ENCODE peak calls at places on chromosomes 2 and 18, in eight cellular contexts. Q is AG04449; Z is SK-N-SH; W is sigmoid colon; Y is fibroblast of the aortic adventitia; I is adipocyte; T is skeletal muscle cell; U is CD8-positive, alpha-beta memory T cell. N is an unnamed sample.

GRCh38 chr2:84969511-84970265 is 1.3 kb upstream of the KCMF1 start:
- DNase-seq in Q (no peak), Z (peak), W (peak), Y (peak), I (peak), T (no peak), U (peak), N (peak)

GRCh38 chr2:168427451-168427850 is 28.6 kb upstream of the CERS6 start:
- DNase-seq in Q (peak), Z (no peak), W (no peak), Y (peak), I (peak), T (peak), U (no peak), N (no peak)

GRCh38 chr2:240919786-240920782 is 13.9 kb downstream of the CROCC2 start:
- DNase-seq in Q (no peak), Z (peak), W (peak), Y (no peak), I (no peak), T (no peak), U (peak), N (peak)

GRCh38 chr2:216082805-216083204 is 1.1 kb downstream of the TMEM169 start:
- DNase-seq in Q (no peak), Z (peak), W (no peak), Y (no peak), I (no peak), T (no peak), U (no peak), N (peak)

GRCh38 chr2:233743464-233744259 is 14.8 kb downstream of the UGT1A3 start:
- DNase-seq in Q (no peak), Z (no peak), W (no peak), Y (no peak), I (no peak), T (no peak), U (no peak), N (no peak)

GRCh38 chr18:28690836-28691835 is 514.2 kb upstream of the CDH2 start:
- DNase-seq in Q (no peak), Z (no peak), W (no peak), Y (no peak), I (no peak), T (no peak), U (no peak), N (no peak)

GRCh38 chr2:50769416-50769815 is 262.5 kb downstream of the NRXN1 start:
- DNase-seq in Q (no peak), Z (no peak), W (no peak), Y (no peak), I (no peak), T (no peak), U (no peak), N (peak)

GRCh38 chr18:64244571-64244970 is 95.7 kb upstream of the LINC00305 start:
- DNase-seq in Q (no peak), Z (peak), W (no peak), Y (no peak), I (no peak), T (no peak), U (no peak), N (peak)

GRCh38 chr18:55268146-55268545 is 308.9 kb upstream of the CCDC68 start:
- DNase-seq in Q (no peak), Z (no peak), W (no peak), Y (no peak), I (no peak), T (no peak), U (no peak), N (no peak)

GRCh38 chr2:202771336-202771735 is 100.2 kb downstream of the ICA1L start:
- DNase-seq in Q (no peak), Z (no peak), W (no peak), Y (peak), I (peak), T (no peak), U (no peak), N (no peak)

GRCh38 chr2:166238176-166238575 is 110.4 kb upstream of the SCN1A start:
- DNase-seq in Q (no peak), Z (no peak), W (no peak), Y (peak), I (peak), T (no peak), U (no peak), N (no peak)

GRCh38 chr18:7476386-7476785 is 90.7 kb upstream of the PTPRM start:
- DNase-seq in Q (no peak), Z (no peak), W (no peak), Y (no peak), I (no peak), T (no peak), U (no peak), N (no peak)

GRCh38 chr18:23593720-23594119 is 7.4 kb upstream of the NPC1 start:
- DNase-seq in Q (peak), Z (no peak), W (no peak), Y (peak), I (peak), T (peak), U (no peak), N (no peak)

GRCh38 chr2:4507706-4508105 is 804.3 kb downstream of the DCDC2C start:
- DNase-seq in Q (no peak), Z (no peak), W (no peak), Y (no peak), I (no peak), T (no peak), U (no peak), N (no peak)

GRCh38 chr2:929011-929735 is 21.5 kb upstream of the SNTG2 start:
- DNase-seq in Q (no peak), Z (no peak), W (no peak), Y (no peak), I (no peak), T (no peak), U (no peak), N (no peak)

GRCh38 chr2:223835701-223836532 is 1.5 kb downstream of the AP1S3 start:
- DNase-seq in Q (no peak), Z (no peak), W (no peak), Y (no peak), I (no peak), T (no peak), U (no peak), N (no peak)

GRCh38 chr18:57649536-57650495 is 28.2 kb upstream of the NARS1 start:
- DNase-seq in Q (no peak), Z (no peak), W (no peak), Y (peak), I (peak), T (peak), U (no peak), N (no peak)

GRCh38 chr2:112154246-112155110 is 16.3 kb downstream of the FBLN7 start:
- DNase-seq in Q (no peak), Z (no peak), W (no peak), Y (no peak), I (no peak), T (no peak), U (no peak), N (no peak)

GRCh38 chr2:81734981-81735380 is 1430.4 kb upstream of the LRRTM1 start:
- DNase-seq in Q (no peak), Z (no peak), W (no peak), Y (no peak), I (no peak), T (no peak), U (no peak), N (no peak)

GRCh38 chr2:26892133-26892532 is 44.2 kb downstream of the DPYSL5 start:
- DNase-seq in Q (no peak), Z (no peak), W (no peak), Y (no peak), I (no peak), T (no peak), U (no peak), N (no peak)

GRCh38 chr18:79510731-79511141 is 115.0 kb downstream of the NFATC1 start:
- DNase-seq in Q (no peak), Z (no peak), W (peak), Y (no peak), I (no peak), T (no peak), U (no peak), N (no peak)

GRCh38 chr2:191345788-191346187 is 100.6 kb downstream of the MYO1B start:
- DNase-seq in Q (no peak), Z (no peak), W (no peak), Y (peak), I (peak), T (no peak), U (no peak), N (no peak)

GRCh38 chr2:121075006-121075545 is 209.9 kb downstream of the TFCP2L1 start:
- DNase-seq in Q (peak), Z (peak), W (peak), Y (peak), I (peak), T (peak), U (no peak), N (peak)

GRCh38 chr2:128490321-128490720 is 171.7 kb upstream of the HS6ST1 start:
- DNase-seq in Q (no peak), Z (no peak), W (no peak), Y (no peak), I (no peak), T (no peak), U (no peak), N (no peak)

GRCh38 chr2:130372055-130372832 is 16.4 kb downstream of the PTPN18 start:
- DNase-seq in Q (no peak), Z (peak), W (peak), Y (peak), I (peak), T (no peak), U (peak), N (peak)

GRCh38 chr2:152330235-152330866 is 4.6 kb upstream of the FMNL2 start:
- DNase-seq in Q (no peak), Z (no peak), W (no peak), Y (no peak), I (no peak), T (no peak), U (no peak), N (no peak)

GRCh38 chr2:10224734-10225133 is 78.0 kb upstream of the HPCAL1 start:
- DNase-seq in Q (no peak), Z (no peak), W (no peak), Y (no peak), I (no peak), T (no peak), U (no peak), N (no peak)

GRCh38 chr2:101038455-101039255 is 36.6 kb downstream of the RPL31 start:
- DNase-seq in Q (no peak), Z (no peak), W (no peak), Y (peak), I (peak), T (no peak), U (no peak), N (peak)

GRCh38 chr18:22166070-22166972 is 3.1 kb upstream of the GATA6 start:
- DNase-seq in Q (no peak), Z (peak), W (no peak), Y (peak), I (no peak), T (no peak), U (no peak), N (no peak)

GRCh38 chr18:22167471-22168151 is 1.8 kb upstream of the GATA6 start:
- DNase-seq in Q (no peak), Z (peak), W (no peak), Y (peak), I (peak), T (no peak), U (no peak), N (no peak)

GRCh38 chr18:22165603-22166069 is 3.8 kb upstream of the GATA6 start:
- DNase-seq in Q (no peak), Z (no peak), W (no peak), Y (no peak), I (no peak), T (no peak), U (no peak), N (no peak)

GRCh38 chr18:22168360-22168921 is 948 bp upstream of the GATA6 start:
- DNase-seq in Q (no peak), Z (peak), W (no peak), Y (peak), I (peak), T (no peak), U (peak), N (no peak)

DNA sequence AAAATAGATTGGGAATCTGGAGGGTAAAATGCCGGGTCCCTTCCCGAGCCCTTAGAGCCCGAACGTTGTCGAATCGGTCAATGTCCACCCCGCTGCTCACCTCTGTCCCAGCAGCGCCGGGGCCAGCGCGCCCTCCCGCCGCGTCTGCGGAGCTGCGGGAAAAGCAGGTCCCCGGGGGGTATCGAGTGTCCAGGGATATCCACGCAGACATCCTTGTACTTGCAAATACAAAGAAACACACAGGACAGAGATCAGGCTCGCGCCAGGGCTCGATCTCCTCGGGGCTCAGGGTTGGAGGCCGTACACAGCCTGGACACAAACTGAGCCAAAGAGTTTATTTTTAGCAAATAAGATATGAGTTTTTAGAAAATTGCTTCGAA is 2.3 kb upstream of the GATA6 start:
- DNase-seq in Q (no peak), Z (no peak), W (no peak), Y (no peak), I (no peak), T (no peak), U (no peak), N (no peak)
- H3K4me3 ChIP-seq in Q (no peak), Z (no peak), W (no peak), Y (peak), I (peak), T (no peak), U (no peak), N (no peak)

GRCh38 chr2:88053301-88053700 is 2.3 kb downstream of the KRCC1 start:
- DNase-seq in Q (peak), Z (no peak), W (no peak), Y (peak), I (peak), T (peak), U (no peak), N (no peak)
- H3K4me3 ChIP-seq in Q (no peak), Z (peak), W (no peak), Y (no peak), I (peak), T (no peak), U (no peak), N (no peak)

DNA sequence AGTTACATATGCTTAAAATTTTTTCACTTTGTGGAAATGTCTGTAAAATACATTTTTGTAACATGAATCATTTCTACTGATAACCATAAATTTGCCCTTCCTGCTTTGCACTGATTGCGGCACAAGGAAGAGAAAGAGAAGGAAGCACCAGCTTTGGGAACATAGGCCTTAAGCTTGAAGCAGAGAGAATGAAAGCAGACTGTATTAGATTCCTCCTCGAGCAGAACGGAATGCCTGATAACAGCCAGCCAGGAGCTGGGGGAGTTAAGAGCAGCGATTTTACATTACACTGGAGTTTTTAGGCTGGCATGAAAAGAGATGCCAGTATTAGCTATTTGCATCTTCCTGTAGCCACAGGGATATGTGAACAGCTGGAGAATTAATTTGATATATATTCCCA is 33.5 kb downstream of the CRIM1 start:
- DNase-seq in Q (no peak), Z (no peak), W (no peak), Y (peak), I (peak), T (no peak), U (no peak), N (no peak)
- H3K4me3 ChIP-seq in Q (no peak), Z (no peak), W (no peak), Y (no peak), I (peak), T (no peak), U (no peak), N (no peak)

GRCh38 chr2:239229545-239230279 is 171.1 kb downstream of the HDAC4 start:
- DNase-seq in Q (no peak), Z (no peak), W (peak), Y (no peak), I (no peak), T (no peak), U (no peak), N (no peak)

GRCh38 chr2:239225921-239226561 is 174.8 kb downstream of the HDAC4 start:
- DNase-seq in Q (peak), Z (no peak), W (peak), Y (peak), I (peak), T (peak), U (no peak), N (peak)

GRCh38 chr2:239227111-239227581 is 173.7 kb downstream of the HDAC4 start:
- DNase-seq in Q (no peak), Z (no peak), W (peak), Y (no peak), I (no peak), T (no peak), U (no peak), N (no peak)

GRCh38 chr2:239226677-239227076 is 174.1 kb downstream of the HDAC4 start:
- DNase-seq in Q (no peak), Z (no peak), W (peak), Y (no peak), I (no peak), T (no peak), U (no peak), N (no peak)

GRCh38 chr2:239227661-239228371 is 173.0 kb downstream of the HDAC4 start:
- DNase-seq in Q (no peak), Z (peak), W (peak), Y (no peak), I (no peak), T (no peak), U (no peak), N (peak)
- H3K4me3 ChIP-seq in Q (no peak), Z (no peak), W (no peak), Y (no peak), I (no peak), T (no peak), U (no peak), N (peak)

GRCh38 chr2:181658444-181658843 is 1.5 kb upstream of the CERKL start:
- DNase-seq in Q (no peak), Z (no peak), W (no peak), Y (no peak), I (no peak), T (no peak), U (no peak), N (no peak)

GRCh38 chr2:181660181-181660580 is 3.3 kb upstream of the CERKL start:
- DNase-seq in Q (no peak), Z (no peak), W (no peak), Y (no peak), I (no peak), T (no peak), U (no peak), N (no peak)

GRCh38 chr2:181657379-181657778 is 474 bp upstream of the CERKL start:
- DNase-seq in Q (no peak), Z (no peak), W (no peak), Y (no peak), I (no peak), T (no peak), U (no peak), N (no peak)

GRCh38 chr2:181655519-181655918 is 1.4 kb downstream of the CERKL start:
- DNase-seq in Q (no peak), Z (no peak), W (no peak), Y (peak), I (no peak), T (no peak), U (no peak), N (no peak)

DNA sequence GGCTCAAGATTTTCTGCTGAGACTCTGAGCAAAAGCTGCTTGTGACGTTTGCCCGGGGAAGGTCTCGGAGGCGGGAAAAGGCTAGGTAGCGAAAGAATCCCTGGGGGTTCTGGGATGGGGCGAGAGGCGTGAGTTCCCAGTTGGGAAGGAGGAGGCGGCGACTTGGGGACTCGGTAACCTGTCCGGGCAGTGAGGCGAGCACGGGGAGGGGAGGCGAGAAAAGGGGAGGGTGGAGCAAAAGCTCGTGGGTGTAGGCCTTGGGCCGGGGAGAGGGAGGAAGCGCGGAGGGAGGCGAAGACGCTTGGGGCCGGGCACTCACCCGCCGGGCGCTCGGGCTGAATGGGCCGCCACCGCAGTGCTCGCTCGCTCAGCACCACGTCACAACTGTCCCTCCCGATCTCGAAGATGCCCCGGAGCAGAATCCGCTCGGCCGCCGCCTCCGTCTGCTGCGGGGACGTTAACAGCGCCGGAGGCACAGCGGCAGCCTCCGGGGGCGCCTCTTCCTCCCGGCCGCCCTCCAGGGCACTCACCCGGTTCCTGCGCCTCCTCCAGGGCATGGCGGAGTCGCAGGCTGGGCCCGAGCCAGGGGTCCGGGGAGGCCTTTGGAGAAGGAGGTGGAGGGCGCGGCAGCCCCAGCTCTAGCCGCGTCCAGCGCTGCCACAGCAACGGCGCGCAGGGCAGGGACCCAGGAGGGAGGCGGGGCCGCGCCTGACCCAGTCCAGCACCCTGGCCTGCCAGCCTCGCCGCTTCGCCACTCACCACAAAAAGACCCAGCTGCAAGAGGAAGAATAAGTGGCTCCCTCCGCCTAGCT is at the start of gene CERKL:
- DNase-seq in Q (no peak), Z (peak), W (no peak), Y (peak), I (peak), T (no peak), U (no peak), N (peak)
- H3K4me3 ChIP-seq in Q (peak), Z (peak), W (peak), Y (peak), I (peak), T (peak), U (no peak), N (peak)

GRCh38 chr2:174024524-174025270 is 59.5 kb upstream of the SP3 start:
- DNase-seq in Q (no peak), Z (no peak), W (peak), Y (peak), I (peak), T (peak), U (no peak), N (no peak)
- H3K4me3 ChIP-seq in Q (no peak), Z (no peak), W (no peak), Y (peak), I (peak), T (no peak), U (no peak), N (no peak)

DNA sequence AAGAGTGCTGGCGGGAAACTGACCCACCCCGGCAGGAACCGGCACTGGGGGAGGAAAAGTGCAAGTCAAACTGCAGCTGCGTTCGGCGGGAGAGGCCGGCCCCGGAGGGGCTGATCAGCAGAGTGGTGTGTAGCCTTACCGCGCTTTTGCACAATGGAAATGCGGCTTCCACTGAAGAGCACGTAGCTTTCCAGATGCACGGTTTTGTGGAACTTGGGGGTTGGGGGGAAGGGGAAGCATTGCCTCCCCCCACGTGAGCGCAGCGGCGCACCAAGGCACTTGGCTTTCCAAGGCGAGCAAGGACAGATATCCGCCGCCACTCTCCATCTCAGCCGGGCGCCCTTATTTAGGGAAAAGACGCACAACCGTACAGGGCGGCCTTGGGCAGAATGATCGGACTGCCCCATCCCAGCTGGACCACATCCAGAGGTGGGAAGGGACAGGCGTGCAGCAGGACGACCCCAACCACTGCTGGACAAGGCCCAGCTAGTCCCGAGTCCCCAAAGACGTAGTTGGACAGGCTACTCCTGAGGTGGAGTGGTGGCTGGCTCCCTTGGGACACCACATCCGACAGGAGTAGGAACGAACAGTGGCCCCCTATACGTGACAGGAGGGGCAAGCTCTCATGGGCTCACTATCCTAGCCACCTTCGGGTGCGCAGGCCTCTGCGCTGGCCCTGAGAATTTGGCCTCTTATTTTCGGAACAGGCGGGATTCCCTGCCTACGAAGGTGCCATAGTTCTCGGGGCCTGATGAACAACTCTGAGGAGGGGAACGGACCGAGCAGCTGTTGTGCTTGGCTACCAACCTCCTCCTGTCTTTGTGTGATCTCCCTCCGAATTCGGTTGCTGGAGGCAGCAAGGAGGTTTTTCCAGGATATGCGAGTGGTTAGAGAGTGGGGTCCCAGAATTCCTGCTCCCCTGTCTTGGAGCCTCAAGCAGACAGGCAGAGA is 2.4 kb downstream of the FEV start:
- DNase-seq in Q (no peak), Z (peak), W (peak), Y (no peak), I (no peak), T (no peak), U (no peak), N (peak)
- H3K4me3 ChIP-seq in Q (no peak), Z (no peak), W (no peak), Y (no peak), I (no peak), T (peak), U (no peak), N (peak)

N was measured in BE2C.